ENCODE peak calls at places on chromosomes 3 and 15, in eight cellular contexts. X is tibial artery; O is activated CD4-positive, alpha-beta T cell treated with anti-CD3 and anti-CD28 coated beads for 36 hours; F is dermis microvascular lymphatic vessel endothelial cell; E is NCI-H774; V is NCI-H1417; T is amniotic stem cell; D is T-cell. G is an unnamed sample.

GRCh38 chr3:195566797-195567196 is 16.9 kb downstream of the APOD start:
- DNase-seq in X (no peak), O (no peak), F (no peak), E (no peak), V (no peak), T (no peak), D (no peak), G (no peak)

GRCh38 chr3:56908004-56908403 is 106.3 kb upstream of the ARHGEF3 start:
- DNase-seq in X (no peak), O (no peak), F (peak; percentile 73), E (no peak), V (no peak), T (no peak), D (no peak), G (no peak)

GRCh38 chr15:80436511-80437307 is 32.5 kb downstream of the ARNT2 start:
- DNase-seq in X (no peak), O (peak; percentile 36), F (peak; percentile 4), E (no peak), V (no peak), T (no peak), D (no peak), G (no peak)

GRCh38 chr3:50658416-50658815 is 16.3 kb upstream of the DOCK3 start:
- DNase-seq in X (no peak), O (peak; percentile 2), F (no peak), E (no peak), V (no peak), T (no peak), D (no peak), G (no peak)

GRCh38 chr3:64145438-64145837 is 79.8 kb downstream of the PRICKLE2 start:
- DNase-seq in X (no peak), O (no peak), F (no peak), E (no peak), V (no peak), T (no peak), D (no peak), G (no peak)

GRCh38 chr3:62252614-62253147 is 120.7 kb downstream of the FEZF2 start:
- DNase-seq in X (no peak), O (no peak), F (no peak), E (no peak), V (peak; percentile 4), T (no peak), D (no peak), G (no peak)

GRCh38 chr3:195715583-195716266 is 5.1 kb upstream of the MUC20 start:
- DNase-seq in X (no peak), O (peak; percentile 60), F (no peak), E (no peak), V (no peak), T (no peak), D (no peak), G (no peak)

GRCh38 chr3:16365454-16366128 is 100.6 kb downstream of the OXNAD1 start:
- DNase-seq in X (no peak), O (no peak), F (no peak), E (no peak), V (no peak), T (no peak), D (no peak), G (no peak)

GRCh38 chr3:31858439-31858838 is 122.6 kb downstream of the OSBPL10 start:
- DNase-seq in X (no peak), O (no peak), F (peak; percentile 31), E (no peak), V (peak; percentile 1), T (no peak), D (no peak), G (no peak)

GRCh38 chr3:142680710-142681109 is 43.1 kb upstream of the TRPC1 start:
- DNase-seq in X (no peak), O (no peak), F (peak; percentile 0), E (no peak), V (no peak), T (no peak), D (no peak), G (no peak)

GRCh38 chr3:155416500-155417118 is 123.1 kb upstream of the STRIT1 start:
- DNase-seq in X (no peak), O (no peak), F (no peak), E (no peak), V (no peak), T (peak; percentile 54), D (no peak), G (no peak)

GRCh38 chr3:125022186-125022585 is 33.6 kb downstream of the HEG1 start:
- DNase-seq in X (no peak), O (no peak), F (no peak), E (no peak), V (no peak), T (no peak), D (no peak), G (no peak)

GRCh38 chr3:188584958-188585689 is 431.2 kb downstream of the LPP start:
- DNase-seq in X (no peak), O (no peak), F (peak; percentile 20), E (no peak), V (no peak), T (no peak), D (no peak), G (no peak)

GRCh38 chr3:14798231-14798630 is 20.5 kb upstream of the FGD5 start:
- DNase-seq in X (no peak), O (no peak), F (no peak), E (no peak), V (no peak), T (no peak), D (no peak), G (no peak)

GRCh38 chr15:101159096-101159935 is 92.5 kb downstream of the CHSY1 start:
- DNase-seq in X (no peak), O (peak; percentile 71), F (no peak), E (no peak), V (no peak), T (no peak), D (no peak), G (no peak)

GRCh38 chr15:57149196-57149595 is 227.1 kb upstream of the CGNL1 start:
- DNase-seq in X (no peak), O (no peak), F (peak; percentile 78), E (no peak), V (peak; percentile 56), T (no peak), D (no peak), G (no peak)

GRCh38 chr15:100194955-100195354 is 146.8 kb downstream of the ADAMTS17 start:
- DNase-seq in X (no peak), O (no peak), F (no peak), E (no peak), V (no peak), T (no peak), D (no peak), G (no peak)